ENCODE peak calls at places on chromosomes 11 and 22, in ten cellular contexts. One of them, this sample, is unnamed.

GRCh38 chr11:34977039-34977906 is 60.9 kb downstream of the PDHX start:
- DNase-seq in DMS153: no peak
- DNase-seq in fibroblast of lung: peak
- DNase-seq in activated naive CD4-positive, alpha-beta T cell treated with anti-CD3 and anti-CD28 coated beads, Interleukin-2, amount 50 U/mL, for 16 hours: no peak
- DNase-seq in GM13977: no peak
- DNase-seq in cardiac septum: no peak
- DNase-seq in brain microvascular endothelial cell: peak
- DNase-seq in stimulated activated CD4-positive, alpha-beta T cell treated with anti-CD3 and anti-CD28 coated beads, Interleukin-15, amount 100 ng/mL, for 24 hours: no peak
- DNase-seq in stomach: no peak
- DNase-seq in activated B cell treated with CpG ODN at 0.5 μM for 24 hours: no peak
- DNase-seq in this sample: peak

GRCh38 chr11:86916330-86916729 is 38.9 kb downstream of the FZD4 start:
- DNase-seq in DMS153: no peak
- DNase-seq in brain microvascular endothelial cell: peak
- DNase-seq in GM13977: no peak
- DNase-seq in stomach: no peak
- DNase-seq in cardiac septum: no peak
- DNase-seq in activated naive CD4-positive, alpha-beta T cell treated with anti-CD3 and anti-CD28 coated beads, Interleukin-2, amount 50 U/mL, for 16 hours: no peak
- DNase-seq in stimulated activated CD4-positive, alpha-beta T cell treated with anti-CD3 and anti-CD28 coated beads, Interleukin-15, amount 100 ng/mL, for 24 hours: no peak
- DNase-seq in fibroblast of lung: peak
- DNase-seq in activated B cell treated with CpG ODN at 0.5 μM for 24 hours: no peak
- DNase-seq in this sample: peak

GRCh38 chr11:13135385-13136271 is 126.5 kb downstream of the RASSF10 start:
- DNase-seq in brain microvascular endothelial cell: peak
- DNase-seq in GM13977: no peak
- DNase-seq in stomach: no peak
- DNase-seq in DMS153: peak
- DNase-seq in cardiac septum: no peak
- DNase-seq in activated B cell treated with CpG ODN at 0.5 μM for 24 hours: no peak
- DNase-seq in activated naive CD4-positive, alpha-beta T cell treated with anti-CD3 and anti-CD28 coated beads, Interleukin-2, amount 50 U/mL, for 16 hours: no peak
- DNase-seq in fibroblast of lung: peak
- DNase-seq in stimulated activated CD4-positive, alpha-beta T cell treated with anti-CD3 and anti-CD28 coated beads, Interleukin-15, amount 100 ng/mL, for 24 hours: no peak
- DNase-seq in this sample: peak

GRCh38 chr11:10388574-10388973 is 66.5 kb upstream of the AMPD3 start:
- DNase-seq in brain microvascular endothelial cell: no peak
- DNase-seq in stimulated activated CD4-positive, alpha-beta T cell treated with anti-CD3 and anti-CD28 coated beads, Interleukin-15, amount 100 ng/mL, for 24 hours: no peak
- DNase-seq in fibroblast of lung: peak
- DNase-seq in cardiac septum: no peak
- DNase-seq in activated B cell treated with CpG ODN at 0.5 μM for 24 hours: no peak
- DNase-seq in activated naive CD4-positive, alpha-beta T cell treated with anti-CD3 and anti-CD28 coated beads, Interleukin-2, amount 50 U/mL, for 16 hours: no peak
- DNase-seq in stomach: no peak
- DNase-seq in DMS153: no peak
- DNase-seq in GM13977: no peak
- DNase-seq in this sample: no peak

GRCh38 chr11:95419915-95420314 is 188.9 kb upstream of the SESN3 start:
- DNase-seq in activated B cell treated with CpG ODN at 0.5 μM for 24 hours: no peak
- DNase-seq in stomach: no peak
- DNase-seq in stimulated activated CD4-positive, alpha-beta T cell treated with anti-CD3 and anti-CD28 coated beads, Interleukin-15, amount 100 ng/mL, for 24 hours: no peak
- DNase-seq in cardiac septum: no peak
- DNase-seq in DMS153: no peak
- DNase-seq in GM13977: no peak
- DNase-seq in brain microvascular endothelial cell: peak
- DNase-seq in fibroblast of lung: peak
- DNase-seq in activated naive CD4-positive, alpha-beta T cell treated with anti-CD3 and anti-CD28 coated beads, Interleukin-2, amount 50 U/mL, for 16 hours: no peak
- DNase-seq in this sample: peak

GRCh38 chr22:23883658-23884057 is 10.5 kb upstream of the MIF start:
- DNase-seq in stimulated activated CD4-positive, alpha-beta T cell treated with anti-CD3 and anti-CD28 coated beads, Interleukin-15, amount 100 ng/mL, for 24 hours: no peak
- DNase-seq in activated naive CD4-positive, alpha-beta T cell treated with anti-CD3 and anti-CD28 coated beads, Interleukin-2, amount 50 U/mL, for 16 hours: no peak
- DNase-seq in stomach: no peak
- DNase-seq in fibroblast of lung: no peak
- DNase-seq in cardiac septum: no peak
- DNase-seq in GM13977: no peak
- DNase-seq in DMS153: no peak
- DNase-seq in brain microvascular endothelial cell: no peak
- DNase-seq in activated B cell treated with CpG ODN at 0.5 μM for 24 hours: no peak
- DNase-seq in this sample: no peak

GRCh38 chr11:118012083-118012669 is 26.0 kb downstream of the IL10RA start:
- DNase-seq in stimulated activated CD4-positive, alpha-beta T cell treated with anti-CD3 and anti-CD28 coated beads, Interleukin-15, amount 100 ng/mL, for 24 hours: no peak
- DNase-seq in activated naive CD4-positive, alpha-beta T cell treated with anti-CD3 and anti-CD28 coated beads, Interleukin-2, amount 50 U/mL, for 16 hours: no peak
- DNase-seq in activated B cell treated with CpG ODN at 0.5 μM for 24 hours: no peak
- DNase-seq in GM13977: peak
- DNase-seq in cardiac septum: no peak
- DNase-seq in brain microvascular endothelial cell: no peak
- DNase-seq in DMS153: no peak
- DNase-seq in stomach: no peak
- DNase-seq in fibroblast of lung: no peak
- DNase-seq in this sample: peak

GRCh38 chr22:43007519-43008102 is 7.3 kb downstream of the PACSIN2 start:
- DNase-seq in fibroblast of lung: no peak
- DNase-seq in stomach: peak
- DNase-seq in activated B cell treated with CpG ODN at 0.5 μM for 24 hours: no peak
- DNase-seq in stimulated activated CD4-positive, alpha-beta T cell treated with anti-CD3 and anti-CD28 coated beads, Interleukin-15, amount 100 ng/mL, for 24 hours: no peak
- DNase-seq in cardiac septum: no peak
- DNase-seq in activated naive CD4-positive, alpha-beta T cell treated with anti-CD3 and anti-CD28 coated beads, Interleukin-2, amount 50 U/mL, for 16 hours: no peak
- DNase-seq in brain microvascular endothelial cell: peak
- DNase-seq in GM13977: no peak
- DNase-seq in DMS153: peak
- DNase-seq in this sample: no peak

GRCh38 chr11:132994038-132994502 is 538.2 kb downstream of the OPCML start:
- DNase-seq in brain microvascular endothelial cell: no peak
- DNase-seq in fibroblast of lung: no peak
- DNase-seq in activated B cell treated with CpG ODN at 0.5 μM for 24 hours: no peak
- DNase-seq in stimulated activated CD4-positive, alpha-beta T cell treated with anti-CD3 and anti-CD28 coated beads, Interleukin-15, amount 100 ng/mL, for 24 hours: no peak
- DNase-seq in DMS153: peak
- DNase-seq in activated naive CD4-positive, alpha-beta T cell treated with anti-CD3 and anti-CD28 coated beads, Interleukin-2, amount 50 U/mL, for 16 hours: no peak
- DNase-seq in cardiac septum: no peak
- DNase-seq in GM13977: no peak
- DNase-seq in stomach: no peak
- DNase-seq in this sample: no peak

This sample was measured in mammary epithelial cell.